ENCODE peak calls at places on chromosomes 16 and 17, in seven cellular contexts. D is dermis microvascular lymphatic vessel endothelial cell; I is islet precursor cell; U is neural crest cell; V is activated CD4-positive, alpha-beta T cell treated with anti-CD3 and anti-CD28 coated beads for 48 hours; W is T-helper 1 cell; H is lower lobe of right lung. Z is an unnamed sample.

GRCh38 chr16:78430281-78430680 is 330.8 kb downstream of the WWOX start:
- DNase-seq in D (no peak), I (no peak), U (no peak), V (no peak), W (no peak), H (no peak), Z (no peak)

GRCh38 chr16:70395345-70395901 is 43.5 kb downstream of the ST3GAL2 start:
- DNase-seq in D (peak; percentile 69), I (peak; percentile 86), U (peak; percentile 75), V (peak; percentile 79), W (peak; percentile 38), H (peak; percentile 85), Z (peak; percentile 83)

GRCh38 chr16:12184419-12184831 is 207.9 kb downstream of the SNX29 start:
- DNase-seq in D (no peak), I (no peak), U (no peak), V (no peak), W (no peak), H (no peak), Z (no peak)

GRCh38 chr17:412211-413015 is 59.8 kb upstream of the RPH3AL start:
- DNase-seq in D (peak; percentile 65), I (no peak), U (peak; percentile 45), V (peak; percentile 70), W (peak; percentile 60), H (no peak), Z (peak; percentile 62)

GRCh38 chr17:40065041-40065770 is 2.4 kb downstream of the THRA start:
- DNase-seq in D (peak; percentile 27), I (peak; percentile 64), U (peak; percentile 30), V (no peak), W (no peak), H (peak; percentile 40), Z (no peak)

GRCh38 chr17:67421869-67422273 is 44.8 kb downstream of the PITPNC1 start:
- DNase-seq in D (peak; percentile 90), I (peak; percentile 82), U (no peak), V (peak; percentile 57), W (peak; percentile 54), H (no peak), Z (peak; percentile 63)

GRCh38 chr17:68248886-68249872 is 1.3 kb downstream of the AMZ2 start:
- DNase-seq in D (peak; percentile 6), I (no peak), U (no peak), V (peak; percentile 30), W (peak; percentile 24), H (no peak), Z (no peak)

GRCh38 chr17:43900183-43900857 is 7.0 kb downstream of the MPP2 start:
- DNase-seq in D (peak; percentile 84), I (peak; percentile 97), U (peak; percentile 84), V (peak; percentile 92), W (peak; percentile 64), H (peak; percentile 89), Z (peak; percentile 88)

GRCh38 chr17:61496174-61496956 is 44.1 kb downstream of the TBX4 start:
- DNase-seq in D (no peak), I (peak; percentile 62), U (no peak), V (no peak), W (no peak), H (no peak), Z (no peak)

GRCh38 chr16:78638371-78638770 is 538.9 kb downstream of the WWOX start:
- DNase-seq in D (no peak), I (peak; percentile 93), U (no peak), V (no peak), W (no peak), H (no peak), Z (no peak)

GRCh38 chr17:36188891-36189306 is 7.7 kb downstream of the CCL3L1 start:
- DNase-seq in D (no peak), I (peak; percentile 57), U (no peak), V (peak; percentile 12), W (no peak), H (peak; percentile 73), Z (no peak)

GRCh38 chr16:88631384-88631783 is 7.0 kb upstream of the IL17C start:
- DNase-seq in D (no peak), I (no peak), U (no peak), V (no peak), W (no peak), H (peak; percentile 46), Z (no peak)

GRCh38 chr17:79203016-79203415 is 128.4 kb downstream of the ENGASE start:
- DNase-seq in D (no peak), I (no peak), U (no peak), V (no peak), W (no peak), H (no peak), Z (no peak)

GRCh38 chr17:13484020-13484419 is 117.7 kb downstream of the HS3ST3A1 start:
- DNase-seq in D (no peak), I (no peak), U (no peak), V (no peak), W (no peak), H (no peak), Z (no peak)

GRCh38 chr17:31499771-31500554 is 108.5 kb downstream of the RAB11FIP4 start:
- DNase-seq in D (no peak), I (peak; percentile 98), U (no peak), V (peak; percentile 63), W (no peak), H (peak; percentile 81), Z (no peak)

GRCh38 chr16:66539628-66540469 is 10.1 kb downstream of the TK2 start:
- DNase-seq in D (no peak), I (no peak), U (no peak), V (no peak), W (no peak), H (no peak), Z (no peak)

GRCh38 chr17:28549274-28550132 is 2.9 kb downstream of the UNC119 start:
- DNase-seq in D (no peak), I (no peak), U (no peak), V (peak; percentile 67), W (peak; percentile 62), H (no peak), Z (no peak)

GRCh38 chr17:47775181-47775580 is 42.1 kb downstream of the TBX21 start:
- DNase-seq in D (no peak), I (no peak), U (no peak), V (no peak), W (no peak), H (no peak), Z (no peak)

GRCh38 chr16:83315271-83315670 is 492.5 kb upstream of the HSBP1 start:
- DNase-seq in D (no peak), I (no peak), U (no peak), V (no peak), W (no peak), H (no peak), Z (no peak)

GRCh38 chr16:84331998-84332780 is 36.1 kb upstream of the ATP2C2 start:
- DNase-seq in D (no peak), I (no peak), U (no peak), V (no peak), W (no peak), H (no peak), Z (no peak)

GRCh38 chr17:68383443-68384321 is 73.6 kb downstream of the WIPI1 start:
- DNase-seq in D (peak; percentile 90), I (peak; percentile 56), U (no peak), V (peak; percentile 9), W (no peak), H (peak; percentile 57), Z (no peak)

GRCh38 chr16:71479420-71479819 is 9.7 kb downstream of the ZNF19 start:
- DNase-seq in D (peak; percentile 45), I (peak; percentile 72), U (no peak), V (no peak), W (no peak), H (no peak), Z (no peak)

GRCh38 chr16:58727028-58727781 is 6.9 kb downstream of the GOT2 start:
- DNase-seq in D (no peak), I (no peak), U (no peak), V (no peak), W (no peak), H (no peak), Z (no peak)

Z was measured in left colon.